ENCODE peak calls at places on chromosomes 1 and 21, in five cellular contexts. H, Q, A, O and M are unnamed samples.

GRCh38 chr1:182841368-182841988 is 2.3 kb downstream of the DHX9 start:
- DNase-seq in H (no peak), A (no peak), Q (no peak), O (no peak), M (no peak)

GRCh38 chr1:177424746-177425145 is 254.0 kb downstream of the BRINP2 start:
- DNase-seq in H (no peak), O (no peak), Q (no peak), A (no peak), M (no peak)

GRCh38 chr1:16718908-16719533 is 21.3 kb upstream of the RNU1-4 start:
- DNase-seq in H (no peak), A (no peak), O (no peak), Q (no peak), M (no peak)

GRCh38 chr21:43959231-43960041 is 52.7 kb upstream of the TRAPPC10 start:
- DNase-seq in O (no peak), A (no peak), H (no peak), Q (no peak), M (no peak)

GRCh38 chr1:10632691-10633090 is 157.9 kb downstream of the PEX14 start:
- DNase-seq in A (no peak), Q (no peak), O (no peak), H (no peak), M (no peak)

GRCh38 chr1:168609133-168609715 is 32.8 kb downstream of the XCL1 start:
- DNase-seq in O (no peak), Q (no peak), H (no peak), A (no peak), M (no peak)

GRCh38 chr21:33937931-33938339 is 22.3 kb upstream of the ATP5PO start:
- DNase-seq in A (no peak), O (no peak), Q (no peak), H (no peak), M (no peak)

GRCh38 chr1:198922638-198923430 is 284.0 kb downstream of the PTPRC start:
- DNase-seq in A (no peak), O (no peak), H (no peak), Q (no peak), M (no peak)

GRCh38 chr1:65309317-65310077 is at the start of gene DNAJC6:
- DNase-seq in H (peak), A (peak), O (peak), Q (peak), M (peak)

GRCh38 chr1:56948403-56949023 is 17.3 kb downstream of the C8B start:
- DNase-seq in O (peak), A (no peak), H (no peak), Q (no peak), M (peak)

GRCh38 chr1:246907472-246907871 is 24.3 kb downstream of the AHCTF1 start:
- DNase-seq in Q (no peak), A (no peak), H (no peak), O (no peak), M (peak)

GRCh38 chr1:87336623-87337067 is 8.0 kb downstream of the LMO4 start:
- DNase-seq in A (no peak), H (no peak), O (no peak), Q (no peak), M (no peak)

GRCh38 chr1:91699339-91699970 is 186.5 kb downstream of the TGFBR3 start:
- DNase-seq in H (no peak), O (peak), Q (no peak), A (no peak), M (peak)

GRCh38 chr1:99979071-99979470 is 9.3 kb downstream of the SLC35A3 start:
- DNase-seq in Q (no peak), O (no peak), H (no peak), A (no peak), M (no peak)

GRCh38 chr1:36625959-36626337 is 143.2 kb upstream of the CSF3R start:
- DNase-seq in H (no peak), O (no peak), Q (no peak), A (no peak), M (no peak)